ENCODE peak calls at places on chromosomes 6 and 20, in seven cellular contexts. U is lung, V is cardiac muscle cell, Z is pancreas, X is GM13976, M is B cell, A is epithelial cell of esophagus. D is an unnamed sample.

GRCh38 chr20:62837790-62838458 is 21.1 kb downstream of the COL9A3 start:
- DNase-seq in U (no peak), V (no peak), Z (peak), X (peak), M (peak), A (peak), D (no peak)

GRCh38 chr6:57074383-57074782 is 15.6 kb upstream of the ZNF451 start:
- DNase-seq in U (no peak), V (no peak), Z (no peak), X (no peak), M (no peak), A (no peak), D (no peak)

GRCh38 chr6:38750968-38751615 is 36.0 kb downstream of the DNAH8 start:
- DNase-seq in U (no peak), V (no peak), Z (no peak), X (no peak), M (no peak), A (no peak), D (no peak)

GRCh38 chr20:44331201-44331600 is 5.6 kb upstream of the R3HDML start:
- DNase-seq in U (no peak), V (no peak), Z (no peak), X (no peak), M (no peak), A (no peak), D (no peak)

GRCh38 chr6:122747573-122747972 is 31.9 kb upstream of the FABP7 start:
- DNase-seq in U (no peak), V (no peak), Z (no peak), X (no peak), M (peak), A (no peak), D (no peak)

GRCh38 chr6:137019476-137020272 is 25.1 kb downstream of the IL20RA start:
- DNase-seq in U (no peak), V (no peak), Z (no peak), X (no peak), M (no peak), A (no peak), D (no peak)

GRCh38 chr6:167829513-167829912 is 2.8 kb downstream of the AFDN start:
- DNase-seq in U (no peak), V (no peak), Z (no peak), X (no peak), M (no peak), A (no peak), D (no peak)

GRCh38 chr6:70706491-70707123 is 38.9 kb downstream of the SMAP1 start:
- DNase-seq in U (no peak), V (peak), Z (no peak), X (no peak), M (peak), A (peak), D (no peak)

GRCh38 chr20:49318430-49319203 is 40.8 kb upstream of the ZNFX1 start:
- DNase-seq in U (no peak), V (peak), Z (peak), X (no peak), M (peak), A (peak), D (no peak)

GRCh38 chr6:30508890-30509736 is 19.8 kb downstream of the HLA-E start:
- DNase-seq in U (no peak), V (no peak), Z (no peak), X (peak), M (peak), A (peak), D (peak)

GRCh38 chr20:34744847-34745246 is 40.7 kb downstream of the TP53INP2 start:
- DNase-seq in U (no peak), V (no peak), Z (no peak), X (no peak), M (no peak), A (no peak), D (no peak)

GRCh38 chr6:127117979-127118504 is 429 bp upstream of the RSPO3 start:
- DNase-seq in U (no peak), V (peak), Z (peak), X (peak), M (no peak), A (no peak), D (peak)

GRCh38 chr6:3163248-3163594 is 5.9 kb upstream of the TUBB2A start:
- DNase-seq in U (no peak), V (no peak), Z (no peak), X (no peak), M (no peak), A (no peak), D (no peak)
- TF ChIP-seq CTCF in U (no peak), V (no peak), Z (no peak), X (no peak), M (no peak), A (no peak), D (no peak)

DNA sequence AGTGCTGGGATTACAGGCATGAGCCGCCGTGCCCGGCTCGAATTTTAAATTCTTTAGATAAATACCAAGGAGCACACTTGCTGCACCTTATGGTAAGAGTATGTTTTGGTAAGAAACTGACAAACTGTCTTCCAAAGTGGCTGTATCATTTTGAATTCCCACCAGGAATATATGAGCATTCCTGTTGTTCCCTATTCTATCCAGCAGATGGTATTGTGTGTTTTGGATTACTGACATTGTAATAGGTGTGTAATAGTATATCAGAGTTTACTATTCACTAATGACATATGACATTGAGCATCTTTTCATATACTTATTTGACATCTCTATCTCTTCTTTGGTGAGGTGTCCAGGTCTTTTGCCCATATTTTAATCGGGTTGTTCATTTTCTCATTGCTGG is 40.5 kb downstream of the TGM6 start:
- DNase-seq in U (no peak), V (no peak), Z (no peak), X (no peak), M (no peak), A (peak), D (no peak)
- TF ChIP-seq CTCF in U (no peak), V (peak), Z (no peak), X (no peak), M (no peak), A (peak), D (no peak)

DNA sequence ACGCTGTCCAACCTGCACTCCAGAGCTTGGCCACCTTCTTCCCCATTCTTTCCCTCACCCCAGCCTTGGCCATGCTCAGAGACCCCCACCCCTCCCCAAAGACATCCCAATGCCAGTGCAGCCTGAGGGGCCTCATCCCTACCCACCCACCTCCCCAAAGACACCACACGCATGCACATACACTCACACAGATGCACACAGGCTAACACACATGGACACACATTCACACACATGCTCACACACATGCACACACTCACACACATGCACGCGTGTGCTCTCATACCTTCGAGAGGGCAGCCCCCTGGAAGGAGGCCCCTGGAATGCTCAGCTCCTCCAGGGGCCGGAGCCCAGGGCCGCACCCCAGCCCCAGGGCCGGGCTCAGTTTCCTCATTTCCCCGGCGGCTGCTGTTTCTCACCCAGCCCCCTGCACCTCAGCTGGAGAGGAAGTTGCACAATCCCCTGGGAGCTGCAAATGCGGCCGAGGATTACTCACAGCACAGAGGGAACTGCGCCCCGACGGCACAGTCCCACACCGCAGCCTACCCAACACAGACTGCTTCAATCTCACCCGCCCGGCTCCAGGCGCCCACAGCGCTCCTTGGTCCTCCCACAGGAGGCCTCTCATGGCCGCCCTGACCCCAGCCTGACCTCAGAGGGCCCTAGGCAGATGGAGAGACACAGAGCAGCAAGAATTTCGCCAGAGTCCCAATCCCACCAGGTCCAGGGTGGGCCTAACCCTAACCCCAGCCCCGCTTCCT is 12.1 kb downstream of the TFEB start:
- DNase-seq in U (peak), V (no peak), Z (no peak), X (peak), M (peak), A (peak), D (peak)
- TF ChIP-seq CTCF in U (no peak), V (no peak), Z (no peak), X (no peak), M (no peak), A (peak), D (no peak)

GRCh38 chr6:161228911-161229591 is 44.8 kb downstream of the AGPAT4 start:
- DNase-seq in U (no peak), V (no peak), Z (no peak), X (no peak), M (no peak), A (peak), D (peak)
- TF ChIP-seq CTCF in U (no peak), V (no peak), Z (no peak), X (no peak), M (no peak), A (no peak), D (no peak)

GRCh38 chr6:492178-492577 is 100.6 kb downstream of the IRF4 start:
- DNase-seq in U (no peak), V (no peak), Z (no peak), X (no peak), M (no peak), A (no peak), D (no peak)

GRCh38 chr6:494394-494793 is 102.8 kb downstream of the IRF4 start:
- DNase-seq in U (no peak), V (no peak), Z (no peak), X (no peak), M (no peak), A (no peak), D (no peak)

GRCh38 chr6:491233-491632 is 99.7 kb downstream of the IRF4 start:
- DNase-seq in U (no peak), V (no peak), Z (no peak), X (no peak), M (no peak), A (no peak), D (no peak)

GRCh38 chr6:492816-493414 is 101.4 kb downstream of the IRF4 start:
- DNase-seq in U (no peak), V (no peak), Z (no peak), X (no peak), M (no peak), A (no peak), D (no peak)

DNA sequence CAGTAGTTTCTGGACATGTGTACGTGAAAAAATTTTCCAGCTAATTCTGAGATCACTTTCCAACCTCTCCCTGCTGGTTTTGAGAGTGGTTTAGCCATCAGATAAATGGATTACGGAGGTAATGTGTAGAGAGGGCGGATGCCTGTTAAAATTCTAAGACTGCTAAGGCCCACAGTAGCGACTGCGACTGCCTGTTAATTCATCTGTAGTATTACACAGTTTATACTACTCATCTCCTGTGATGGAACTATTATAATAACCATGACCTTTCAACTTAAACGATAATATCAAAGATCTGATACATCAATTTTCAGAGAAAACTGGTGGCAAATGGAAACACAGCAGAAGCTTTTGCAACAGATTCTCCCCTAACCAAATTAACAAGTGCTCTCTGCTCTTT is 102.3 kb downstream of the IRF4 start:
- DNase-seq in U (no peak), V (no peak), Z (no peak), X (no peak), M (no peak), A (no peak), D (no peak)
- TF ChIP-seq CTCF in U (no peak), V (no peak), Z (no peak), X (no peak), M (no peak), A (no peak), D (no peak)

DNA sequence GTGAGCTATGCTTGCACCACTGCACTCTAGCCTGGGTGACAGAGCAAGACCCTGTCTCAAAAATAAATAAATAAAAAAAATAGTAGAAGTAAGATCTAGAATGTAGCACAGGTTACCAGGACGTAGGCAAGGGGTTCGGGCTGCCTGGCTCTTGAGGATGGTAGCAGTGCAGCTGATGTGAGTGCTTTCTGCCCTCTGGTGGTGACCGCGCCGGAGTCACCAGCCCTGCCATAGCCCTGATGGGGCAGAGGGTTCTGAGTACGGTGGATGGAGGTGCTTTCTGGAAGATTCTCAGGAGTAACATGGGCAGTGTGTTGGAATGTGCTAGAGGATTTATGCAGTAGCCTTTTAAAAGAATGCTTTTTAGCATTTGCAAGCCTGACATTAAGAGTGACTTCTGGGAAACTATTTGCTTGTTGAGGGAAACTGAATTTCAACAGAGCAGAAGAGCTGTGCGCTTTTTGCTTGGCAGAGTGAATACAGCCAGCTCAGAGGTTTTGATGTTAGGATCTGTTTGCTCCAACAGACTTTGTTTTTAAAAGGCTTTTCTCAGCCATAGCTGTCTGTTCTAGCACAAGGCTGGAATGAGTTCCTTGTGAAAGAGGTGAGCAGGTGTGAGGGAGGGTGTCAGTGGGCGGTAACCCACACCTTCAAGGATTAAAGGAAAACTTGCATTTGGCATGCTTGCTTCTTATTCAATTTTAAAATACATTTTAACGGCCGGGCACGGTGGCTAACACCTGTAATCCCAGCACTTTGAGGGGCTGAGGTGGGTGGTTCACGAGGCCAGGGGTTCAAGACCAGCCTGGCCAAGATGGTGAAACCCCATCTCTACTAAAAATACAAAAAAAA is 65.9 kb downstream of the PTPN1 start:
- DNase-seq in U (peak), V (peak), Z (no peak), X (no peak), M (peak), A (peak), D (peak)
- TF ChIP-seq CTCF in U (peak), V (peak), Z (peak), X (peak), M (peak), A (peak), D (peak)

GRCh38 chr6:63272397-63272796 is 47.4 kb downstream of the LGSN start:
- DNase-seq in U (no peak), V (peak), Z (no peak), X (peak), M (no peak), A (peak), D (peak)
- TF ChIP-seq CTCF in U (no peak), V (no peak), Z (no peak), X (no peak), M (no peak), A (peak), D (peak)

DNA sequence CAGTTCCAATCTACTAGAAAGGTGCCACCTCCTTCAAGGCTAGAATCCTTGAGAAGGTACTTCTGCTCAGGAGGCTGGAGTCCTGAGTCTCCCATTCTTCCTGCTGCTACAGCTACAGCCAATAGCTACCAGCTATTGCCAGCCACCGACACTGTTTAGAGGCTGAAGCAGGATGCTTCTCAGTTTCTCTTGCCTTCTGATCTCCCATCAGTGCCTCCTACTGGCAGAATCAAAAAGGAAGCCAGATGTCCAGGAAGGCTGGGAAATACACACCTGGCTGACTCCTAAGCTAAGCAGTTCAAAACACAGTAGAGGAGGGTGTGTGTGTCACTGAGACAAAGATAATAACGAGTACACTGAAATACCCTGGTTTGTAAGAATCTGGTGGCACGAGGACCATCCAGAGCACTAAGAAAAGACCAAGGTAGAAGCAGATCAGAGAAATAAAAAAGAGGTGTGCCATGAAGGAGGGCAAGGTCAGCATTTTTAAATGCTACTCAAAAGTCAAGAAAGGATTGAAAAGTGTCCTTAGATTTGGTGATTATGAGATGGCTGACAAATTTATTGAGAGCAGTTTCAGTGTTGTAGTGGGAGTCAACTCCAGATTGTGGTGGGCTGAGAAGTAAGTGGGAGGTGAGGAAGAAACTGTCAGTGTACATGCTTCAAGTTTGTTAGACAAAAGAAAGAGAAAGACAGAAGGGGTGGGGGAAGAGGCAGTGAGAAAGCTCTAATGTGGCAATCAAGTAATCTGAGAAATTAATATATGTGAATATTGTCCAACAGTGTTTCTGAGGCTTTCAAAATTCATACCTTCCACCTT is 2.3 kb upstream of the HLA-DMA start:
- DNase-seq in U (no peak), V (peak), Z (no peak), X (no peak), M (no peak), A (peak), D (no peak)
- TF ChIP-seq CTCF in U (peak), V (peak), Z (no peak), X (peak), M (peak), A (peak), D (peak)

GRCh38 chr6:36428911-36429310 is 13.7 kb downstream of the PXT1 start:
- DNase-seq in U (no peak), V (no peak), Z (no peak), X (no peak), M (no peak), A (no peak), D (no peak)
- TF ChIP-seq CTCF in U (no peak), V (no peak), Z (no peak), X (peak), M (peak), A (no peak), D (peak)